ENCODE peak calls at places on chromosome 21, in four cellular contexts. One of them, this sample, is unnamed.

GRCh38 chr21:45592208-45592619 is 50.0 kb upstream of the SLC19A1 start:
- DNase-seq in AG09309: no peak
- DNase-seq in HFF-Myc: no peak
- DNase-seq in suprapubic skin: peak; percentile 50
- DNase-seq in this sample: no peak

GRCh38 chr21:26593800-26594199 is 20.7 kb upstream of the CYYR1 start:
- DNase-seq in AG09309: no peak
- DNase-seq in HFF-Myc: no peak
- DNase-seq in suprapubic skin: no peak
- DNase-seq in this sample: no peak

GRCh38 chr21:25385912-25386474 is 221.3 kb downstream of the MRPL39 start:
- DNase-seq in AG09309: peak; percentile 31
- DNase-seq in HFF-Myc: peak; percentile 52
- DNase-seq in suprapubic skin: no peak
- DNase-seq in this sample: peak; percentile 52

GRCh38 chr21:30567617-30568016 is 6.5 kb upstream of the KRTAP19-7 start:
- DNase-seq in AG09309: no peak
- DNase-seq in HFF-Myc: no peak
- DNase-seq in suprapubic skin: no peak
- DNase-seq in this sample: no peak

GRCh38 chr21:26965567-26966359 is 1.1 kb downstream of the ADAMTS5 start:
- DNase-seq in AG09309: no peak
- DNase-seq in HFF-Myc: no peak
- DNase-seq in suprapubic skin: peak; percentile 81
- DNase-seq in this sample: no peak

GRCh38 chr21:46061063-46061462 is 36.8 kb upstream of the COL6A2 start:
- DNase-seq in AG09309: no peak
- DNase-seq in HFF-Myc: no peak
- DNase-seq in suprapubic skin: no peak
- DNase-seq in this sample: peak; percentile 16

GRCh38 chr21:27495836-27496235 is 528.9 kb upstream of the ADAMTS5 start:
- DNase-seq in AG09309: no peak
- DNase-seq in HFF-Myc: no peak
- DNase-seq in suprapubic skin: no peak
- DNase-seq in this sample: no peak

GRCh38 chr21:35206141-35207125 is 157.3 kb upstream of the RUNX1 start:
- DNase-seq in AG09309: no peak
- DNase-seq in HFF-Myc: no peak
- DNase-seq in suprapubic skin: no peak
- DNase-seq in this sample: no peak

GRCh38 chr21:21345296-21345695 is 347.1 kb downstream of the NCAM2 start:
- DNase-seq in AG09309: no peak
- DNase-seq in HFF-Myc: no peak
- DNase-seq in suprapubic skin: no peak
- DNase-seq in this sample: no peak

GRCh38 chr21:31128234-31128633 is 90.0 kb upstream of the KRTAP19-8 start:
- DNase-seq in AG09309: no peak
- DNase-seq in HFF-Myc: no peak
- DNase-seq in suprapubic skin: no peak
- DNase-seq in this sample: no peak

GRCh38 chr21:45935628-45936027 is 45.9 kb upstream of the COL6A1 start:
- DNase-seq in AG09309: no peak
- DNase-seq in HFF-Myc: no peak
- DNase-seq in suprapubic skin: no peak
- DNase-seq in this sample: no peak

GRCh38 chr21:27564684-27565280 is 597.9 kb upstream of the ADAMTS5 start:
- DNase-seq in AG09309: no peak
- DNase-seq in HFF-Myc: no peak
- DNase-seq in suprapubic skin: no peak
- DNase-seq in this sample: peak; percentile 29

GRCh38 chr21:19995253-19995652 is 1003.0 kb upstream of the NCAM2 start:
- DNase-seq in AG09309: no peak
- DNase-seq in HFF-Myc: no peak
- DNase-seq in suprapubic skin: no peak
- DNase-seq in this sample: no peak

GRCh38 chr21:35646606-35647005 is 413.7 kb downstream of the SETD4 start:
- DNase-seq in AG09309: no peak
- DNase-seq in HFF-Myc: no peak
- DNase-seq in suprapubic skin: no peak
- DNase-seq in this sample: peak; percentile 27

GRCh38 chr21:21003701-21004100 is 5.5 kb downstream of the NCAM2 start:
- DNase-seq in AG09309: no peak
- DNase-seq in HFF-Myc: peak; percentile 12
- DNase-seq in suprapubic skin: no peak
- DNase-seq in this sample: no peak

GRCh38 chr21:20645344-20645743 is 352.9 kb upstream of the NCAM2 start:
- DNase-seq in AG09309: no peak
- DNase-seq in HFF-Myc: no peak
- DNase-seq in suprapubic skin: no peak
- DNase-seq in this sample: no peak

GRCh38 chr21:38402291-38402690 is 96.0 kb downstream of the ERG start:
- DNase-seq in AG09309: no peak
- DNase-seq in HFF-Myc: no peak
- DNase-seq in suprapubic skin: no peak
- DNase-seq in this sample: no peak

GRCh38 chr21:34126691-34127090 is 53.3 kb downstream of the MRPS6 start:
- DNase-seq in AG09309: no peak
- DNase-seq in HFF-Myc: no peak
- DNase-seq in suprapubic skin: no peak
- DNase-seq in this sample: no peak

GRCh38 chr21:31731802-31732537 is at the start of gene SCAF4:
- DNase-seq in AG09309: no peak
- DNase-seq in HFF-Myc: no peak
- DNase-seq in suprapubic skin: peak; percentile 91
- DNase-seq in this sample: peak; percentile 95

GRCh38 chr21:45574691-45575090 is 32.5 kb upstream of the SLC19A1 start:
- DNase-seq in AG09309: no peak
- DNase-seq in HFF-Myc: no peak
- DNase-seq in suprapubic skin: peak; percentile 59
- DNase-seq in this sample: no peak

GRCh38 chr21:26079376-26079775 is 91.2 kb downstream of the APP start:
- DNase-seq in AG09309: no peak
- DNase-seq in HFF-Myc: no peak
- DNase-seq in suprapubic skin: no peak
- DNase-seq in this sample: no peak

GRCh38 chr21:35291034-35291433 is 241.9 kb upstream of the RUNX1 start:
- DNase-seq in AG09309: no peak
- DNase-seq in HFF-Myc: no peak
- DNase-seq in suprapubic skin: no peak
- DNase-seq in this sample: no peak

GRCh38 chr21:20443558-20444155 is 554.6 kb upstream of the NCAM2 start:
- DNase-seq in AG09309: no peak
- DNase-seq in HFF-Myc: no peak
- DNase-seq in suprapubic skin: no peak
- DNase-seq in this sample: no peak

GRCh38 chr21:23861908-23862504 is 1745.3 kb downstream of the MRPL39 start:
- DNase-seq in AG09309: no peak
- DNase-seq in HFF-Myc: no peak
- DNase-seq in suprapubic skin: no peak
- DNase-seq in this sample: no peak

GRCh38 chr21:46459356-46460112 is 843 bp downstream of the DIP2A start:
- DNase-seq in AG09309: no peak
- DNase-seq in HFF-Myc: no peak
- DNase-seq in suprapubic skin: no peak
- DNase-seq in this sample: peak; percentile 71

GRCh38 chr21:29904359-29905282 is 35.2 kb downstream of the GRIK1 start:
- DNase-seq in AG09309: no peak
- DNase-seq in HFF-Myc: no peak
- DNase-seq in suprapubic skin: no peak
- DNase-seq in this sample: no peak

GRCh38 chr21:34202553-34203332 is 129.4 kb downstream of the MRPS6 start:
- DNase-seq in AG09309: no peak
- DNase-seq in HFF-Myc: no peak
- DNase-seq in suprapubic skin: no peak
- DNase-seq in this sample: peak; percentile 50

GRCh38 chr21:31161157-31161556 is 122.9 kb upstream of the KRTAP19-8 start:
- DNase-seq in AG09309: no peak
- DNase-seq in HFF-Myc: no peak
- DNase-seq in suprapubic skin: no peak
- DNase-seq in this sample: no peak

GRCh38 chr21:27513016-27513415 is 546.1 kb upstream of the ADAMTS5 start:
- DNase-seq in AG09309: no peak
- DNase-seq in HFF-Myc: no peak
- DNase-seq in suprapubic skin: no peak
- DNase-seq in this sample: no peak

GRCh38 chr21:46099476-46099875 is 1.6 kb downstream of the COL6A2 start:
- DNase-seq in AG09309: no peak
- DNase-seq in HFF-Myc: no peak
- DNase-seq in suprapubic skin: peak; percentile 78
- DNase-seq in this sample: peak; percentile 12

GRCh38 chr21:34035619-34036354 is 37.6 kb upstream of the MRPS6 start:
- DNase-seq in AG09309: no peak
- DNase-seq in HFF-Myc: no peak
- DNase-seq in suprapubic skin: no peak
- DNase-seq in this sample: peak; percentile 15

GRCh38 chr21:24955275-24955961 is 651.9 kb downstream of the MRPL39 start:
- DNase-seq in AG09309: no peak
- DNase-seq in HFF-Myc: no peak
- DNase-seq in suprapubic skin: no peak
- DNase-seq in this sample: no peak

GRCh38 chr21:45535341-45536081 is 6.7 kb downstream of the SLC19A1 start:
- DNase-seq in AG09309: no peak
- DNase-seq in HFF-Myc: no peak
- DNase-seq in suprapubic skin: peak; percentile 67
- DNase-seq in this sample: peak; percentile 51

GRCh38 chr21:38234395-38235142 is 22.2 kb upstream of the KCNJ15 start:
- DNase-seq in AG09309: no peak
- DNase-seq in HFF-Myc: no peak
- DNase-seq in suprapubic skin: no peak
- DNase-seq in this sample: no peak

GRCh38 chr21:25341981-25342380 is 265.3 kb downstream of the MRPL39 start:
- DNase-seq in AG09309: no peak
- DNase-seq in HFF-Myc: no peak
- DNase-seq in suprapubic skin: no peak
- DNase-seq in this sample: no peak

GRCh38 chr21:35294231-35294898 is 245.3 kb upstream of the RUNX1 start:
- DNase-seq in AG09309: no peak
- DNase-seq in HFF-Myc: no peak
- DNase-seq in suprapubic skin: no peak
- DNase-seq in this sample: no peak

GRCh38 chr21:26124896-26125295 is 45.7 kb downstream of the APP start:
- DNase-seq in AG09309: no peak
- DNase-seq in HFF-Myc: no peak
- DNase-seq in suprapubic skin: no peak
- DNase-seq in this sample: no peak

DNA sequence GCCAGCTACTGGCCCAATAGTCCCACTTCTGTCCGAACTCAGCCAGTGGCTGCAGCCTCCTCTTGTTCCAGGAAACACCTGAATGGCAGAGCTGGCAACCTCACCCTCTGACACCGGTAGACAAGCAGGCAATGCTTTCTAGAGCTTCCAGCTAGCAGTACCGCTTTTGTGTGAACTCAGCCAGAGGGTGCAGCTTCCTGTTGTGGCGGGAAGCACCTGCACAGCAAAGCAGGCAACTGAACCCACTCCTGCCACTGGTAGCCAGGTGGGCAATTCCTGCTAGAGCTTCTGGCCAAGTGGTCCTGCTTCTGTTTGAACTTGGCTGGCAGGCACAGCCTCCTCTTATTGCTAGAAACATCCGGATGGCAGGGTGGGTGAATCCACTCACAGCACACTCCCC is 40.1 kb upstream of the TMPRSS15 start:
- DNase-seq in AG09309: no peak
- DNase-seq in HFF-Myc: no peak
- DNase-seq in suprapubic skin: no peak
- DNase-seq in this sample: no peak
- H3K4me3 ChIP-seq in AG09309: no peak overlapping the region
- H3K4me3 ChIP-seq in HFF-Myc: no peak overlapping the region
- H3K4me3 ChIP-seq in suprapubic skin: no peak overlapping the region
- H3K4me3 ChIP-seq in this sample: no peak overlapping the region

GRCh38 chr21:36803051-36803709 is 104.3 kb downstream of the SIM2 start:
- DNase-seq in AG09309: no peak
- DNase-seq in HFF-Myc: no peak
- DNase-seq in suprapubic skin: no peak
- DNase-seq in this sample: peak; percentile 32
- TF ChIP-seq CTCF in AG09309: no peak
- TF ChIP-seq CTCF in HFF-Myc: no peak
- TF ChIP-seq CTCF in suprapubic skin: no peak
- TF ChIP-seq CTCF in this sample: no peak

GRCh38 chr21:39737376-39738000 is 7.5 kb upstream of the IGSF5 start:
- DNase-seq in AG09309: no peak
- DNase-seq in HFF-Myc: no peak
- DNase-seq in suprapubic skin: no peak
- DNase-seq in this sample: no peak

GRCh38 chr21:39736716-39737115 is 8.3 kb upstream of the IGSF5 start:
- DNase-seq in AG09309: no peak
- DNase-seq in HFF-Myc: no peak
- DNase-seq in suprapubic skin: no peak
- DNase-seq in this sample: no peak

GRCh38 chr21:39738566-39738965 is 6.4 kb upstream of the IGSF5 start:
- DNase-seq in AG09309: no peak
- DNase-seq in HFF-Myc: no peak
- DNase-seq in suprapubic skin: no peak
- DNase-seq in this sample: no peak
- H3K4me3 ChIP-seq in AG09309: no peak overlapping the region
- H3K4me3 ChIP-seq in HFF-Myc: no peak overlapping the region
- H3K4me3 ChIP-seq in suprapubic skin: no peak overlapping the region
- H3K4me3 ChIP-seq in this sample: no peak overlapping the region

GRCh38 chr21:42258150-42258884 is 39.4 kb downstream of the ABCG1 start:
- DNase-seq in AG09309: no peak
- DNase-seq in HFF-Myc: peak; percentile 10
- DNase-seq in suprapubic skin: no peak
- DNase-seq in this sample: peak; percentile 81

GRCh38 chr21:42260121-42260520 is 41.2 kb downstream of the ABCG1 start:
- DNase-seq in AG09309: no peak
- DNase-seq in HFF-Myc: no peak
- DNase-seq in suprapubic skin: no peak
- DNase-seq in this sample: no peak

GRCh38 chr21:42256316-42256715 is 37.4 kb downstream of the ABCG1 start:
- DNase-seq in AG09309: no peak
- DNase-seq in HFF-Myc: no peak
- DNase-seq in suprapubic skin: no peak
- DNase-seq in this sample: no peak

GRCh38 chr21:42257091-42257760 is 38.3 kb downstream of the ABCG1 start:
- DNase-seq in AG09309: no peak
- DNase-seq in HFF-Myc: no peak
- DNase-seq in suprapubic skin: no peak
- DNase-seq in this sample: no peak

GRCh38 chr21:42258885-42259407 is 40.0 kb downstream of the ABCG1 start:
- DNase-seq in AG09309: no peak
- DNase-seq in HFF-Myc: no peak
- DNase-seq in suprapubic skin: no peak
- DNase-seq in this sample: no peak
- TF ChIP-seq CTCF in AG09309: no peak
- TF ChIP-seq CTCF in HFF-Myc: no peak
- TF ChIP-seq CTCF in suprapubic skin: peak; percentile 0
- TF ChIP-seq CTCF in this sample: no peak

This sample was measured in adrenal gland.